ENCODE peak calls at places on chromosomes 3 and 15, in five cellular contexts. R is A673, L is psoas muscle, M is GM12878, D is heart right ventricle. O is an unnamed sample.

GRCh38 chr15:85044251-85044853 is 62.7 kb downstream of the PDE8A start:
- DNase-seq in R (peak; percentile 77), L (no peak), M (peak; percentile 44), D (peak; percentile 78), O (no peak)

GRCh38 chr15:64460737-64461576 is 579 bp downstream of the ZNF609 start:
- DNase-seq in R (peak; percentile 74), L (no peak), M (no peak), D (peak; percentile 51), O (peak; percentile 71)

GRCh38 chr3:161914703-161915102 is 418.1 kb downstream of the OTOL1 start:
- DNase-seq in R (peak; percentile 90), L (peak; percentile 55), M (no peak), D (peak; percentile 15), O (no peak)

GRCh38 chr15:63449711-63450110 is 54.7 kb upstream of the USP3 start:
- DNase-seq in R (no peak), L (no peak), M (no peak), D (no peak), O (no peak)

GRCh38 chr3:168272343-168272984 is 176.7 kb upstream of the GOLIM4 start:
- DNase-seq in R (no peak), L (no peak), M (no peak), D (no peak), O (no peak)

GRCh38 chr3:116280130-116280740 is 165.1 kb downstream of the LSAMP start:
- DNase-seq in R (no peak), L (no peak), M (no peak), D (no peak), O (no peak)

GRCh38 chr15:73370151-73370550 is 1.4 kb upstream of the HCN4 start:
- DNase-seq in R (peak; percentile 37), L (no peak), M (no peak), D (no peak), O (no peak)

GRCh38 chr3:69791919-69792399 is 52.7 kb downstream of the MITF start:
- DNase-seq in R (no peak), L (no peak), M (no peak), D (no peak), O (no peak)

GRCh38 chr3:107431298-107432012 is 54.2 kb downstream of the CCDC54 start:
- DNase-seq in R (peak; percentile 76), L (peak; percentile 82), M (no peak), D (peak; percentile 79), O (peak; percentile 89)

GRCh38 chr3:124730129-124730919 is at the start of gene UMPS:
- DNase-seq in R (peak; percentile 94), L (peak; percentile 96), M (peak; percentile 51), D (peak; percentile 93), O (peak; percentile 94)

GRCh38 chr15:75431250-75431649 is 20.2 kb downstream of the SIN3A start:
- DNase-seq in R (no peak), L (no peak), M (no peak), D (no peak), O (no peak)

GRCh38 chr15:81007428-81008064 is 6.8 kb downstream of the TLNRD1 start:
- DNase-seq in R (no peak), L (no peak), M (no peak), D (no peak), O (no peak)

GRCh38 chr15:79904256-79904655 is 7.4 kb upstream of the MTHFS start:
- DNase-seq in R (no peak), L (no peak), M (no peak), D (no peak), O (no peak)

GRCh38 chr3:54988302-54989022 is 60.6 kb upstream of the LRTM1 start:
- DNase-seq in R (peak; percentile 1), L (no peak), M (no peak), D (peak; percentile 39), O (peak; percentile 62)

GRCh38 chr3:115698851-115699535 is 75.7 kb downstream of the GAP43 start:
- DNase-seq in R (peak; percentile 93), L (no peak), M (no peak), D (no peak), O (no peak)

GRCh38 chr3:35965908-35966307 is 326.6 kb downstream of the ARPP21 start:
- DNase-seq in R (peak; percentile 72), L (no peak), M (no peak), D (no peak), O (no peak)

GRCh38 chr3:47475570-47476329 is at the start of gene SCAP:
- DNase-seq in R (peak; percentile 75), L (peak; percentile 97), M (peak; percentile 80), D (peak; percentile 92), O (peak; percentile 97)

GRCh38 chr15:99502182-99502581 is 63.6 kb upstream of the MEF2A start:
- DNase-seq in R (no peak), L (no peak), M (peak; percentile 90), D (no peak), O (no peak)

GRCh38 chr3:13375464-13375863 is 44.7 kb downstream of the NUP210 start:
- DNase-seq in R (no peak), L (peak; percentile 6), M (no peak), D (no peak), O (no peak)

GRCh38 chr3:127404614-127405598 is 117.1 kb upstream of the PRR20G start:
- DNase-seq in R (no peak), L (no peak), M (no peak), D (no peak), O (no peak)

GRCh38 chr3:128487813-128488635 is 5.0 kb downstream of the GATA2 start:
- DNase-seq in R (peak; percentile 86), L (peak; percentile 88), M (no peak), D (peak; percentile 94), O (peak; percentile 84)

GRCh38 chr3:105157016-105157765 is 209.5 kb upstream of the ALCAM start:
- DNase-seq in R (no peak), L (no peak), M (no peak), D (no peak), O (no peak)

GRCh38 chr15:77499087-77499765 is 78.5 kb downstream of the HMG20A start:
- DNase-seq in R (no peak), L (no peak), M (no peak), D (no peak), O (no peak)

GRCh38 chr3:64253689-64254088 is 28.4 kb upstream of the PRICKLE2 start:
- DNase-seq in R (no peak), L (no peak), M (no peak), D (no peak), O (no peak)

GRCh38 chr3:183324083-183324482 is 71.0 kb downstream of the B3GNT5 start:
- DNase-seq in R (no peak), L (no peak), M (no peak), D (no peak), O (no peak)

GRCh38 chr3:147369671-147370123 is 36.6 kb downstream of the ZIC4 start:
- DNase-seq in R (no peak), L (no peak), M (no peak), D (no peak), O (no peak)

GRCh38 chr15:40308844-40309189 is 1.1 kb upstream of the PLCB2 start:
- DNase-seq in R (no peak), L (no peak), M (no peak), D (no peak), O (no peak)

GRCh38 chr3:55686720-55687254 is 199.7 kb upstream of the WNT5A start:
- DNase-seq in R (no peak), L (no peak), M (no peak), D (no peak), O (no peak)

GRCh38 chr3:180631317-180631716 is 29.4 kb downstream of the TTC14 start:
- DNase-seq in R (peak; percentile 4), L (no peak), M (no peak), D (no peak), O (no peak)

GRCh38 chr3:59442056-59442455 is 392.2 kb upstream of the CFAP20DC start:
- DNase-seq in R (no peak), L (no peak), M (no peak), D (no peak), O (no peak)

GRCh38 chr15:51314391-51315337 is 23.7 kb downstream of the CYP19A1 start:
- DNase-seq in R (no peak), L (no peak), M (no peak), D (no peak), O (no peak)

GRCh38 chr15:51313644-51314280 is 24.6 kb downstream of the CYP19A1 start:
- DNase-seq in R (no peak), L (no peak), M (no peak), D (no peak), O (no peak)

GRCh38 chr15:51312754-51313390 is 25.5 kb downstream of the CYP19A1 start:
- DNase-seq in R (no peak), L (no peak), M (no peak), D (no peak), O (no peak)

GRCh38 chr15:51318382-51319150 is 19.8 kb downstream of the CYP19A1 start:
- DNase-seq in R (no peak), L (no peak), M (no peak), D (no peak), O (no peak)

GRCh38 chr15:51315726-51316125 is 22.7 kb downstream of the CYP19A1 start:
- DNase-seq in R (no peak), L (no peak), M (no peak), D (no peak), O (no peak)
- H3K27me3 ChIP-seq in R (no peaks in the 10 kb centered on the region), L (no peaks in the 10 kb centered on the region), M (peaks cover 3% of the 10 kb centered on the region), D (no peaks in the 10 kb centered on the region), O (no peaks in the 10 kb centered on the region)

GRCh38 chr15:58433597-58434333 is 2.0 kb downstream of the LIPC start:
- DNase-seq in R (peak; percentile 86), L (no peak), M (no peak), D (no peak), O (no peak)
- H3K27ac ChIP-seq in R (no peak overlapping the region), L (no peak overlapping the region), M (no peak overlapping the region), D (no peak overlapping the region), O (peak overlapping the region; percentile 1)

DNA sequence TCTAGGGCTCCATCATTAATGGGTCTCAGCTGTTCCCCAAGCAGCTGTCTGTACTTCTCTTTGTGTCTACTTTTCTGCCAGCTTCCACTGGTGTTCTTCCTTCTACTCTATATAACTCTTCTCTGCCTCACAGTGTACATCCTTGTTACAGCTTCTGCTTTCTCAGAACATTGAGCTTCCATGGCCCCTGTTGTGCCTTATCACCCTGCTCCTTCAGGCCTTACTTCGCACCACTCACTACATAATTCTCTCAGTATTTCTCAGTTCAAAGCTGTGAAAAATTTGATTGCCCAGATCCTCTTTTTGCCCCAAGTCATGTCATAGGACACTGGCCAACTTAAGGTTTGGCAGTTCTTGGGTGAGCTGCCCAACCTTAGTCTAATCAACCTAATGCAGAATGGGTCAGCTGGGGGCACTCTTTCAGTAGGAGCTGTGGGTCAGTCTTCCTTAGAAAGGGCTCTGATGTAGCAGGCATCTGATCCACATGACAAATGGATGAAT is 28.9 kb downstream of the CSTA start:
- DNase-seq in R (no peak), L (no peak), M (no peak), D (no peak), O (no peak)
- H3K27me3 ChIP-seq in R (no peaks in the 10 kb centered on the region), L (no peaks in the 10 kb centered on the region), M (no peaks in the 10 kb centered on the region), D (no peaks in the 10 kb centered on the region), O (no peaks in the 10 kb centered on the region)

DNA sequence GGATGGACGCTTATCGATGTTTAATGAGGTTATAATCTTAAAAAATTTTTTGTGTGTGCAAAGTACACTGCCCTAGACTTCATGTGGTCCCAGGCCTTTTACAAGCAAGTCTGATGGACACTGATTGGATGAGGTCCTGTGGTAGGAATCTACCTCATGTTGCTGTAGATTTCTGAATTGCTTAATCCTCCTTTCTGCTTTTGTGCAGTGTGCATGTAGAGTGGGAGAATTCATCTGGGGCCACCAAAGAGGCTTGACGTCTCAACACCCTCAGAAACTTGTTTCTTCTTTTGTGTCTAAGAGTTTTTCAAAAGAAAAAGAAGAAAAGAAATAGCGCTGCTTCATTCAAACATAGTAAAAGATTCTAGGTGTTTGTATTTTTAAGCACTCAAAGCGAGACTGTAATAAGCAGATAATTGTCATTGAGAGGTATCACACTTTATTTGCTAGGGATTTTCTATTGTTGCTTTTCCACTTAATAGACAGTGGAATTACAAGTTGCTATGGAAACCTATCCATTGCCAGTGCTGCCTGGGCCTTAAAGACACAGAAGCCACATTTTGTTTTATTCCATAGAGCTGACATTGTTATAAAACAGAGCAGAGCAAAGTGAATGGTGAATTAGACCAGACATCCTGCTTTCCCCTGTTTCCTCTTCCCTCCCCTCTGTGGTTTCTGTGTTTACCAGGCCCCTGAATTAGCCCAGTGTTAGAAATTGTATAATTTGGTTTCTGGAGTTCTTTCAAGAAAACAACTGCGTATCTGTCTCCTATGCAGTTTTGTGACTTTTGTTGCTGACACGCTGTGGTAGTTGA is 46.4 kb downstream of the NR1D2 start:
- DNase-seq in R (peak; percentile 94), L (no peak), M (no peak), D (no peak), O (no peak)
- H3K27ac ChIP-seq in R (peak overlapping the region; percentile 95), L (no peak overlapping the region), M (no peak overlapping the region), D (no peak overlapping the region), O (peak overlapping the region; percentile 54)

O was measured in suprapubic skin.